ENCODE peak calls at places on chromosomes 6 and 20, in four cellular contexts. One of them, this sample, is unnamed.
A peak's percentile ranks its signal among the peaks of the same experiment; 100 is the strongest.

GRCh38 chr20:1212607-1213396 is 9.5 kb downstream of the C20orf202 start:
- DNase-seq in PC-3: peak; percentile 87
- DNase-seq in endothelial cell of umbilical vein: peak; percentile 63
- DNase-seq in mammary epithelial cell: peak; percentile 65
- DNase-seq in this sample: no peak

GRCh38 chr20:17943343-17943742 is 25.3 kb downstream of the SNX5 start:
- DNase-seq in PC-3: no peak
- DNase-seq in endothelial cell of umbilical vein: no peak
- DNase-seq in mammary epithelial cell: no peak
- DNase-seq in this sample: no peak

GRCh38 chr6:30127238-30128093 is 8.5 kb upstream of the TRIM40 start:
- DNase-seq in PC-3: no peak
- DNase-seq in endothelial cell of umbilical vein: no peak
- DNase-seq in mammary epithelial cell: no peak
- DNase-seq in this sample: no peak

GRCh38 chr20:1478566-1478965 is 11.9 kb upstream of the NSFL1C start:
- DNase-seq in PC-3: peak; percentile 97
- DNase-seq in endothelial cell of umbilical vein: peak; percentile 42
- DNase-seq in mammary epithelial cell: peak; percentile 96
- DNase-seq in this sample: no peak

GRCh38 chr6:151620179-151620578 is 126.4 kb downstream of the CCDC170 start:
- DNase-seq in PC-3: no peak
- DNase-seq in endothelial cell of umbilical vein: no peak
- DNase-seq in mammary epithelial cell: no peak
- DNase-seq in this sample: no peak

GRCh38 chr20:34824861-34825529 is 456 bp downstream of the NCOA6 start:
- DNase-seq in PC-3: peak; percentile 35
- DNase-seq in endothelial cell of umbilical vein: peak; percentile 58
- DNase-seq in mammary epithelial cell: peak; percentile 20
- DNase-seq in this sample: no peak

GRCh38 chr6:136446579-136447182 is 103.5 kb downstream of the MAP7 start:
- DNase-seq in PC-3: no peak
- DNase-seq in endothelial cell of umbilical vein: no peak
- DNase-seq in mammary epithelial cell: no peak
- DNase-seq in this sample: no peak

GRCh38 chr6:44682280-44682679 is 294.8 kb downstream of the CDC5L start:
- DNase-seq in PC-3: no peak
- DNase-seq in endothelial cell of umbilical vein: no peak
- DNase-seq in mammary epithelial cell: no peak
- DNase-seq in this sample: no peak

GRCh38 chr6:31837612-31838553 is 10.3 kb downstream of the HSPA1B start:
- DNase-seq in PC-3: no peak
- DNase-seq in endothelial cell of umbilical vein: no peak
- DNase-seq in mammary epithelial cell: no peak
- DNase-seq in this sample: no peak

GRCh38 chr6:15476631-15477380 is 186.0 kb downstream of the DTNBP1 start:
- DNase-seq in PC-3: no peak
- DNase-seq in endothelial cell of umbilical vein: no peak
- DNase-seq in mammary epithelial cell: no peak
- DNase-seq in this sample: no peak

GRCh38 chr6:168926306-168926705 is 327.3 kb downstream of the THBS2 start:
- DNase-seq in PC-3: no peak
- DNase-seq in endothelial cell of umbilical vein: no peak
- DNase-seq in mammary epithelial cell: no peak
- DNase-seq in this sample: no peak

GRCh38 chr6:36296240-36296639 is 26.4 kb downstream of the PNPLA1 start:
- DNase-seq in PC-3: no peak
- DNase-seq in endothelial cell of umbilical vein: no peak
- DNase-seq in mammary epithelial cell: no peak
- DNase-seq in this sample: no peak

GRCh38 chr6:45045253-45045601 is 282.9 kb upstream of the RUNX2 start:
- DNase-seq in PC-3: no peak
- DNase-seq in endothelial cell of umbilical vein: no peak
- DNase-seq in mammary epithelial cell: no peak
- DNase-seq in this sample: no peak

GRCh38 chr6:13725052-13725451 is 13.4 kb upstream of the RANBP9 start:
- DNase-seq in PC-3: peak; percentile 72
- DNase-seq in endothelial cell of umbilical vein: no peak
- DNase-seq in mammary epithelial cell: no peak
- DNase-seq in this sample: no peak

GRCh38 chr6:1604991-1605821 is 4.5 kb upstream of the FOXC1 start:
- DNase-seq in PC-3: no peak
- DNase-seq in endothelial cell of umbilical vein: no peak
- DNase-seq in mammary epithelial cell: no peak
- DNase-seq in this sample: no peak

GRCh38 chr6:24374612-24375011 is 16.8 kb upstream of the DCDC2 start:
- DNase-seq in PC-3: no peak
- DNase-seq in endothelial cell of umbilical vein: no peak
- DNase-seq in mammary epithelial cell: no peak
- DNase-seq in this sample: no peak

GRCh38 chr20:48350291-48350988 is 477.4 kb downstream of the PREX1 start:
- DNase-seq in PC-3: no peak
- DNase-seq in endothelial cell of umbilical vein: no peak
- DNase-seq in mammary epithelial cell: no peak
- DNase-seq in this sample: no peak

GRCh38 chr6:30875244-30876038 is 8.9 kb upstream of the DDR1 start:
- DNase-seq in PC-3: no peak
- DNase-seq in endothelial cell of umbilical vein: no peak
- DNase-seq in mammary epithelial cell: no peak
- DNase-seq in this sample: no peak

GRCh38 chr6:143507358-143508145 is 4.0 kb downstream of the FUCA2 start:
- DNase-seq in PC-3: no peak
- DNase-seq in endothelial cell of umbilical vein: no peak
- DNase-seq in mammary epithelial cell: no peak
- DNase-seq in this sample: no peak

GRCh38 chr20:15902493-15902892 is 670.8 kb downstream of the KIF16B start:
- DNase-seq in PC-3: peak; percentile 48
- DNase-seq in endothelial cell of umbilical vein: peak; percentile 23
- DNase-seq in mammary epithelial cell: no peak
- DNase-seq in this sample: no peak

GRCh38 chr6:166678426-166678825 is 51.4 kb upstream of the RPS6KA2 start:
- DNase-seq in PC-3: peak; percentile 82
- DNase-seq in endothelial cell of umbilical vein: no peak
- DNase-seq in mammary epithelial cell: no peak
- DNase-seq in this sample: no peak

GRCh38 chr20:45968081-45968671 is 3.8 kb downstream of the ZNF335 start:
- DNase-seq in PC-3: no peak
- DNase-seq in endothelial cell of umbilical vein: no peak
- DNase-seq in mammary epithelial cell: no peak
- DNase-seq in this sample: no peak

GRCh38 chr6:9398794-9399373 is 963.5 kb upstream of the SLC35B3 start:
- DNase-seq in PC-3: no peak
- DNase-seq in endothelial cell of umbilical vein: no peak
- DNase-seq in mammary epithelial cell: no peak
- DNase-seq in this sample: no peak

GRCh38 chr20:24648481-24648880 is 179.1 kb downstream of the SYNDIG1 start:
- DNase-seq in PC-3: no peak
- DNase-seq in endothelial cell of umbilical vein: no peak
- DNase-seq in mammary epithelial cell: no peak
- DNase-seq in this sample: no peak

GRCh38 chr6:141956046-141956761 is 176.5 kb upstream of the GJE1 start:
- DNase-seq in PC-3: peak; percentile 5
- DNase-seq in endothelial cell of umbilical vein: peak; percentile 14
- DNase-seq in mammary epithelial cell: no peak
- DNase-seq in this sample: no peak

GRCh38 chr20:45456632-45457031 is 12.9 kb upstream of the WFDC2 start:
- DNase-seq in PC-3: peak; percentile 63
- DNase-seq in endothelial cell of umbilical vein: peak; percentile 28
- DNase-seq in mammary epithelial cell: peak; percentile 40
- DNase-seq in this sample: no peak

GRCh38 chr6:40398034-40398679 is 189.0 kb downstream of the LRFN2 start:
- DNase-seq in PC-3: no peak
- DNase-seq in endothelial cell of umbilical vein: no peak
- DNase-seq in mammary epithelial cell: no peak
- DNase-seq in this sample: no peak

GRCh38 chr20:24692429-24693190 is 223.2 kb downstream of the SYNDIG1 start:
- DNase-seq in PC-3: no peak
- DNase-seq in endothelial cell of umbilical vein: no peak
- DNase-seq in mammary epithelial cell: no peak
- DNase-seq in this sample: no peak

GRCh38 chr6:138638626-138639025 is 134.9 kb upstream of the CCDC28A start:
- DNase-seq in PC-3: no peak
- DNase-seq in endothelial cell of umbilical vein: no peak
- DNase-seq in mammary epithelial cell: no peak
- DNase-seq in this sample: no peak

GRCh38 chr6:108247965-108248536 is 12.8 kb downstream of the SNX3 start:
- DNase-seq in PC-3: no peak
- DNase-seq in endothelial cell of umbilical vein: no peak
- DNase-seq in mammary epithelial cell: no peak
- DNase-seq in this sample: no peak
- TF ChIP-seq CTCF in PC-3: peak; percentile 13
- TF ChIP-seq CTCF in endothelial cell of umbilical vein: no peak
- TF ChIP-seq CTCF in mammary epithelial cell: peak; percentile 4
- TF ChIP-seq CTCF in this sample: no peak

DNA sequence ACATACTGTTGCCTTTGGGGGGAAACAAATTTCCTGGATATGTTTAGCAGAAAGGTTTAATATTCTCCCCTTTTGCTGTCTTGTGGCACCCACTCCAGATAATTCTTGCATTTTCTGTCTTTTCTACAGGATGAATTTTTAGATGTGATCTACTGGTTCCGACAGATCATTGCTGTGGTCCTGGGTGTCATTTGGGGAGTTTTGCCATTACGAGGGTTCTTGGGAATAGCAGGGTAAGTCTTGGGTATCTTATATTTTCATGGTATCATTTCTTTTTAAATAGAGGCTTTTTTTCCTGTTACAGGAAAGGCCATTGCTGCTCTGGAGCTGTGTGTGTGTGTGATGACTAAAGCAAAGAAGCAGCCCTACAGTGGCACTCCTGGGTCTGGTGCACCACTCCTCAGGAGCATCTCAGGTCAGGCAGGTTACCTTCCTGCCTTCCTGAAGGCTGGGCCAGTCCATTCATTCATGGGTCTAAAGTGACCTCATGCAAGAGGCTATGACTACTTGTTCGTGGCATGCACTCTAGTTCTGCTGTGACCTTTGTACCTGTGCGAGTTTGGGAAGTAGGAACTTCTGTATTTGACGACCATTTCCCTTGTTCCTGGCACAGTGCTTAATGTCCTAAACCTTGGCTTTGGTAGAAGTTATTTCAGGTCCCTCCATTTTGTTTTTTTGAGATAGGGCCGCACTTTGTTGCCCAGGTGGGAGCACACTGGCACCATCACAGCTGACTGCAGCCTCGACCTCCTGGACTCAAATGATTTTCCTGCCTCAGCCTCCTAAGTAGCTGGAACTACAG is 2.2 kb downstream of the RAB5IF start:
- DNase-seq in PC-3: peak; percentile 58
- DNase-seq in endothelial cell of umbilical vein: no peak
- DNase-seq in mammary epithelial cell: peak; percentile 19
- DNase-seq in this sample: no peak
- H3K9ac ChIP-seq in PC-3: peak overlapping the region; percentile 97
- H3K9ac ChIP-seq in endothelial cell of umbilical vein: no peak overlapping the region
- H3K9ac ChIP-seq in mammary epithelial cell: no peak overlapping the region
- H3K9ac ChIP-seq in this sample: no peak overlapping the region

DNA sequence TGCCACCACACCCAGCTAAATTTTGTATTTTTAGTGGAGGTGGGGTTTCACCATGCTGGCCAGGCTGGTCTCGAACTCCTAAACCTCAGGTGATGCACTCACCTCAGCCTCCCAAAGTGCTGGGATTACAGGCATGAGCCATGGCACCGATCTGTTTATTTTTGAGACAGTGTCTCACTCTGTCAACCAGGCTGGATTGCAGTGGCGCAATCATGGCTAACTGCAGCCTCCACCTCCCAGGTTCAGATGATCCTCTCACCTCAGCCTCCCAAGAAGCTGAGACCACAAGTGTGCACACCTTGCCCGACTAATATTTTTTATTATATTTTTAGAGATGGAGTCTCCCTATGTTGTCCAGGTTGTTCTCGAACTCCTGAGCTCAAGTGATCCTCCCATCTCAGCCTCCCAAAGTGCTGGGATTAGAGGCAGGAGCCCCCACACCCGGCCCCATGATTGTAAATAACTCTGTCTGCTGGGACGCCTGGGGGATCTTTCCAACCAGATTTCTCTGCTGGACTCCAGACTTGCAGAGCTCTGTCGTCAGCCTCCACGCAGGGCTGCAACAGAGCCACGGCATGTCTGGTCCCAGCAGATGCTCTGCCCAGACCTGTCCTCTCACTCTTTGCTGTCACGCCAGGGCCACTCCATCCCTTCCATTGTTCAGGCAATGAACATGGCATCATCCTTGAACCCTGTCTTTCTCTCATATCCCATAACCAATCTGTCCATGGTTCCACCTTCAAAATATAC is 25.3 kb downstream of the SYNJ2 start:
- DNase-seq in PC-3: no peak
- DNase-seq in endothelial cell of umbilical vein: no peak
- DNase-seq in mammary epithelial cell: no peak
- DNase-seq in this sample: no peak
- H3K4me1 ChIP-seq in PC-3: peaks cover 54% of the 10 kb centered on the region
- H3K4me1 ChIP-seq in endothelial cell of umbilical vein: peaks cover 66% of the 10 kb centered on the region
- H3K4me1 ChIP-seq in mammary epithelial cell: peaks cover 60% of the 10 kb centered on the region
- H3K4me1 ChIP-seq in this sample: peaks cover 32% of the 10 kb centered on the region

GRCh38 chr6:117050301-117050700 is 173.3 kb downstream of the RFX6 start:
- DNase-seq in PC-3: no peak
- DNase-seq in endothelial cell of umbilical vein: no peak
- DNase-seq in mammary epithelial cell: no peak
- DNase-seq in this sample: no peak
- TF ChIP-seq CTCF in PC-3: no peak
- TF ChIP-seq CTCF in endothelial cell of umbilical vein: no peak
- TF ChIP-seq CTCF in mammary epithelial cell: no peak
- TF ChIP-seq CTCF in this sample: no peak

GRCh38 chr6:83860347-83860731 is 850 bp downstream of the CYB5R4 start:
- DNase-seq in PC-3: no peak
- DNase-seq in endothelial cell of umbilical vein: no peak
- DNase-seq in mammary epithelial cell: no peak
- DNase-seq in this sample: no peak
- H3K9ac ChIP-seq in PC-3: peak overlapping the region; percentile 73
- H3K9ac ChIP-seq in endothelial cell of umbilical vein: peak overlapping the region; percentile 43
- H3K9ac ChIP-seq in mammary epithelial cell: peak overlapping the region; percentile 77
- H3K9ac ChIP-seq in this sample: peak overlapping the region; percentile 83

DNA sequence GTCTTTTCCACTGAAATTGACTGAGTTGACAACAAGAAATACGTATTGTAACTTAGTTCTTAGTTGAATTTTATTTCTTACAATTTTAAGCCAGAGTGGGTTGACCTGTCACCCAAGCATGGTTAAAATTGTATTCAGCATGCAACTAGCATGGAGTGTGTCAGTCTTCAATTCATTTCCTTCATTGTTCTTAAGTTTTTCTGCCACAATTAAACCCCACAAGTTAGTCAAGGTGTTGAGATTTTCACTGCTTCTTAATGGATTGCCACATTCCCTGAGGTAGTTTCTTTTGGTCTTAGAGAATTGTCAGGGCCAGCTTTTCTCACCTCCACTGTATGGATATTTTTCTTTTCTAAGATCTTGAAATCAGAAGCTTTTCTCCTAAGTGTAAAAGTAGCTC is 2.1 kb downstream of the PTPN1 start:
- DNase-seq in PC-3: no peak
- DNase-seq in endothelial cell of umbilical vein: no peak
- DNase-seq in mammary epithelial cell: no peak
- DNase-seq in this sample: no peak
- H3K4me1 ChIP-seq in PC-3: peaks cover 48% of the 10 kb centered on the region
- H3K4me1 ChIP-seq in endothelial cell of umbilical vein: peaks cover 38% of the 10 kb centered on the region
- H3K4me1 ChIP-seq in mammary epithelial cell: peaks cover 33% of the 10 kb centered on the region
- H3K4me1 ChIP-seq in this sample: peaks cover 40% of the 10 kb centered on the region

This sample was measured in keratinocyte.